ENCODE peak calls at places on chromosomes 4 and X, in seven cellular contexts. Z, I, R, T, Q, F and B are unnamed samples.

GRCh38 chr4:156390599-156391296 is 437.1 kb upstream of the CTSO start:
- DNase-seq in Z (no peak), I (no peak), R (no peak), T (no peak), Q (no peak), F (no peak), B (no peak)

GRCh38 chrX:1581132-1581531 is 10.3 kb upstream of the AKAP17A start:
- DNase-seq in Z (peak; percentile 35), I (peak; percentile 72), R (peak; percentile 71), T (no peak), Q (peak; percentile 45), F (peak; percentile 68), B (peak; percentile 70)

GRCh38 chr4:76078033-76078613 is 3.6 kb downstream of the ART3 start:
- DNase-seq in Z (no peak), I (no peak), R (no peak), T (no peak), Q (no peak), F (no peak), B (no peak)

GRCh38 chrX:135489542-135489941 is 30.9 kb upstream of the INTS6L start:
- DNase-seq in Z (no peak), I (no peak), R (no peak), T (no peak), Q (no peak), F (no peak), B (no peak)

GRCh38 chrX:43121637-43122036 is 343.7 kb upstream of the PPP1R2C start:
- DNase-seq in Z (no peak), I (no peak), R (no peak), T (peak; percentile 36), Q (no peak), F (no peak), B (no peak)

GRCh38 chr4:53682908-53683307 is 91.6 kb upstream of the LNX1 start:
- DNase-seq in Z (no peak), I (no peak), R (no peak), T (no peak), Q (no peak), F (no peak), B (no peak)

GRCh38 chr4:143488684-143489083 is 24.8 kb upstream of the SMARCA5 start:
- DNase-seq in Z (no peak), I (no peak), R (no peak), T (no peak), Q (no peak), F (no peak), B (no peak)

GRCh38 chrX:109952050-109952449 is 50.9 kb upstream of the TMEM164 start:
- DNase-seq in Z (no peak), I (no peak), R (no peak), T (no peak), Q (no peak), F (no peak), B (no peak)

GRCh38 chrX:11953615-11954014 is 184.7 kb upstream of the FRMPD4 start:
- DNase-seq in Z (no peak), I (no peak), R (no peak), T (peak; percentile 42), Q (no peak), F (no peak), B (no peak)

GRCh38 chrX:8731579-8732395 is at the start of gene ANOS1:
- DNase-seq in Z (no peak), I (no peak), R (no peak), T (peak; percentile 88), Q (no peak), F (no peak), B (no peak)
- H3K4me3 ChIP-seq in Z (peak within 1 kb of the TSS; percentile 3), I (no peak within 1 kb of the TSS), R (peak within 1 kb of the TSS; percentile 13), T (peak within 1 kb of the TSS; percentile 84), Q (no peak within 1 kb of the TSS), F (peak within 1 kb of the TSS; percentile 39), B (peak within 1 kb of the TSS; percentile 58)

DNA sequence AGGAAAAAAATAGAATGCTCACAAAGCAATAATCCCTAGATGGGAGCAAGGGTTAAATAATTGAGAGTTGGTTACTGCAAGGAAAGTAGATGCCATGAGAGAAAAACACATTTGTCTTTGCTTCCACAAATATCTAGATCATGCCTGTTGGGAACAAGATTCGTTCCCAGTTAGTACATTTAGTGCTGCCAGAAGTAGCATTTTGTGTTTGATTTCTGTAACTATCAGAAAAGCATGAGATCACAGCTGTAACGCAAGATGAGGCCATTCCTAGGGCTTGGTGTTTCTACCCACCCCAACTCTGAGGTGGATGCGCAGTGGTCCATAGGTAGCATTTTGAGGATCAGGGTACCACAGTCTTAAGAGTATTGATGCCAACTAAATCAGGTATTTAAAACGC is 20.4 kb upstream of the PDK3 start:
- DNase-seq in Z (no peak), I (no peak), R (no peak), T (no peak), Q (no peak), F (no peak), B (no peak)
- H3K27ac ChIP-seq in Z (no peak overlapping the region), I (no peak overlapping the region), R (no peak overlapping the region), T (no peak overlapping the region), Q (no peak overlapping the region), F (no peak overlapping the region), B (no peak overlapping the region)

GRCh38 chr4:121932212-121932974 is 19.5 kb downstream of the TRPC3 start:
- DNase-seq in Z (no peak), I (no peak), R (no peak), T (no peak), Q (no peak), F (no peak), B (peak; percentile 85)
- H3K4me3 ChIP-seq in Z (no peak overlapping the region), I (no peak overlapping the region), R (no peak overlapping the region), T (no peak overlapping the region), Q (no peak overlapping the region), F (no peak overlapping the region), B (no peak overlapping the region)

GRCh38 chrX:137548261-137548660 is 17.7 kb upstream of the ZIC3 start:
- DNase-seq in Z (no peak), I (no peak), R (no peak), T (no peak), Q (no peak), F (no peak), B (no peak)

GRCh38 chrX:137549073-137549472 is 16.9 kb upstream of the ZIC3 start:
- DNase-seq in Z (no peak), I (no peak), R (no peak), T (peak; percentile 46), Q (no peak), F (no peak), B (no peak)

GRCh38 chrX:137549846-137550534 is 15.9 kb upstream of the ZIC3 start:
- DNase-seq in Z (no peak), I (no peak), R (no peak), T (peak; percentile 77), Q (no peak), F (no peak), B (no peak)

GRCh38 chrX:137547291-137547690 is 18.6 kb upstream of the ZIC3 start:
- DNase-seq in Z (no peak), I (no peak), R (no peak), T (peak; percentile 53), Q (no peak), F (no peak), B (no peak)

GRCh38 chrX:137550561-137551305 is 15.2 kb upstream of the ZIC3 start:
- DNase-seq in Z (no peak), I (no peak), R (no peak), T (peak; percentile 45), Q (no peak), F (no peak), B (no peak)
- H3K27ac ChIP-seq in Z (no peak overlapping the region), I (no peak overlapping the region), R (no peak overlapping the region), T (no peak overlapping the region), Q (no peak overlapping the region), F (no peak overlapping the region), B (no peak overlapping the region)

GRCh38 chr4:66577922-66578321 is 907.6 kb upstream of the EPHA5 start:
- DNase-seq in Z (no peak), I (no peak), R (no peak), T (no peak), Q (no peak), F (no peak), B (no peak)

GRCh38 chr4:66575024-66575696 is 904.9 kb upstream of the EPHA5 start:
- DNase-seq in Z (no peak), I (no peak), R (no peak), T (no peak), Q (no peak), F (no peak), B (no peak)

GRCh38 chr4:66571145-66571544 is 900.9 kb upstream of the EPHA5 start:
- DNase-seq in Z (no peak), I (no peak), R (no peak), T (no peak), Q (no peak), F (no peak), B (no peak)

GRCh38 chr4:66572949-66573348 is 902.7 kb upstream of the EPHA5 start:
- DNase-seq in Z (no peak), I (no peak), R (no peak), T (no peak), Q (no peak), F (no peak), B (no peak)

GRCh38 chr4:66574145-66574978 is 904.1 kb upstream of the EPHA5 start:
- DNase-seq in Z (no peak), I (no peak), R (no peak), T (no peak), Q (no peak), F (no peak), B (no peak)
- H3K4me3 ChIP-seq in Z (peak overlapping the region; percentile 15), I (no peak overlapping the region), R (no peak overlapping the region), T (no peak overlapping the region), Q (no peak overlapping the region), F (no peak overlapping the region), B (no peak overlapping the region)

DNA sequence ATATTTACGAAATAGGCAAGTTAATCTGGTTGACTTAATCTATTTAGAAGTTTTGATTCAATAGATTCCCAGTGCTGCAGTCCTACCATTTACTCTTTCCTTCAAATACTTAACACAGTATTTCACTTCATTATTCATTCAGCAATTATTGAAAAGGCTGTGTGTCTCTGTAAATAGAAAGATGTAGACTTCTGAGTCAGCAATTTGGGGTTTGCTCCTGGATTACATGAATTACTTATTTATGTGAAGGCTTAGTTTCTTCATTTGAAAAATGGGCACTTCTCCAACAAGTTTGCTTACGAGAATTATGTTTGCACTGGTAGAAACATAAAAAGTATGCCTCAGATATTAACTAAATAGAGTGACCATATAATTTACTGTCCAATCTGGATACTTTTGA is 17.4 kb downstream of the ADAM29 start:
- DNase-seq in Z (no peak), I (no peak), R (no peak), T (no peak), Q (no peak), F (no peak), B (no peak)
- H3K27ac ChIP-seq in Z (no peak overlapping the region), I (no peak overlapping the region), R (no peak overlapping the region), T (no peak overlapping the region), Q (no peak overlapping the region), F (no peak overlapping the region), B (no peak overlapping the region)

GRCh38 chr4:61405307-61405706 is 205.2 kb downstream of the ADGRL3 start:
- DNase-seq in Z (no peak), I (no peak), R (no peak), T (no peak), Q (no peak), F (no peak), B (no peak)

GRCh38 chr4:61406677-61407076 is 206.6 kb downstream of the ADGRL3 start:
- DNase-seq in Z (no peak), I (no peak), R (no peak), T (no peak), Q (no peak), F (no peak), B (no peak)

GRCh38 chr4:61400446-61400845 is 200.3 kb downstream of the ADGRL3 start:
- DNase-seq in Z (no peak), I (no peak), R (no peak), T (no peak), Q (no peak), F (no peak), B (no peak)

GRCh38 chr4:61397174-61397573 is 197.0 kb downstream of the ADGRL3 start:
- DNase-seq in Z (no peak), I (no peak), R (no peak), T (no peak), Q (no peak), F (no peak), B (no peak)

GRCh38 chr4:61401771-61402170 is 201.6 kb downstream of the ADGRL3 start:
- DNase-seq in Z (no peak), I (no peak), R (no peak), T (no peak), Q (no peak), F (no peak), B (no peak)
- H3K4me3 ChIP-seq in Z (no peak overlapping the region), I (no peak overlapping the region), R (no peak overlapping the region), T (no peak overlapping the region), Q (no peak overlapping the region), F (no peak overlapping the region), B (no peak overlapping the region)